ENCODE peak calls at places on chromosome 10, in seven cellular contexts. B, W, E, S, I, N and Q are unnamed samples.

GRCh38 chr10:114515515-114515914 is 111.2 kb upstream of the AFAP1L2 start:
- DNase-seq in B (no peak), W (no peak), E (no peak), S (no peak), I (no peak), N (no peak), Q (no peak)

GRCh38 chr10:132151286-132151950 is 35.3 kb upstream of the DPYSL4 start:
- DNase-seq in B (no peak), W (no peak), E (no peak), S (no peak), I (no peak), N (no peak), Q (no peak)

GRCh38 chr10:79442171-79443040 is 3.0 kb downstream of the ZCCHC24 start:
- DNase-seq in B (no peak), W (no peak), E (peak), S (peak), I (no peak), N (no peak), Q (no peak)

GRCh38 chr10:33139191-33139646 is 181.2 kb upstream of the ITGB1 start:
- DNase-seq in B (no peak), W (no peak), E (no peak), S (no peak), I (peak), N (peak), Q (no peak)

GRCh38 chr10:33478675-33479125 is 144.2 kb upstream of the NRP1 start:
- DNase-seq in B (no peak), W (no peak), E (no peak), S (no peak), I (no peak), N (no peak), Q (no peak)

GRCh38 chr10:120098242-120098930 is 205.9 kb downstream of the SEC23IP start:
- DNase-seq in B (no peak), W (no peak), E (no peak), S (no peak), I (no peak), N (no peak), Q (peak)

GRCh38 chr10:132957131-132957530 is 14.8 kb upstream of the CFAP46 start:
- DNase-seq in B (no peak), W (no peak), E (peak), S (no peak), I (no peak), N (no peak), Q (no peak)

GRCh38 chr10:120735773-120736371 is 115.3 kb upstream of the WDR11 start:
- DNase-seq in B (peak), W (no peak), E (no peak), S (no peak), I (no peak), N (no peak), Q (no peak)

GRCh38 chr10:35246770-35247343 is 89.5 kb upstream of the CCNY start:
- DNase-seq in B (no peak), W (no peak), E (no peak), S (no peak), I (no peak), N (no peak), Q (no peak)

GRCh38 chr10:48731141-48731540 is 46.5 kb downstream of the WDFY4 start:
- DNase-seq in B (no peak), W (no peak), E (no peak), S (no peak), I (no peak), N (no peak), Q (no peak)

GRCh38 chr10:971150-971542 is 17.1 kb upstream of the GTPBP4 start:
- DNase-seq in B (no peak), W (no peak), E (no peak), S (no peak), I (no peak), N (no peak), Q (no peak)

GRCh38 chr10:92822060-92822634 is 26.2 kb upstream of the EXOC6 start:
- DNase-seq in B (peak), W (no peak), E (peak), S (no peak), I (no peak), N (no peak), Q (no peak)

GRCh38 chr10:75460059-75460458 is 28.6 kb downstream of the LRMDA start:
- DNase-seq in B (no peak), W (no peak), E (no peak), S (no peak), I (no peak), N (no peak), Q (no peak)

GRCh38 chr10:33509231-33509871 is 174.9 kb upstream of the NRP1 start:
- DNase-seq in B (peak), W (peak), E (peak), S (no peak), I (no peak), N (no peak), Q (peak)

GRCh38 chr10:11225935-11226334 is 208.3 kb downstream of the CELF2 start:
- DNase-seq in B (no peak), W (no peak), E (no peak), S (no peak), I (peak), N (peak), Q (peak)

GRCh38 chr10:127193125-127193524 is 3.3 kb downstream of the INSYN2A start:
- DNase-seq in B (no peak), W (no peak), E (no peak), S (no peak), I (no peak), N (no peak), Q (no peak)

GRCh38 chr10:60389413-60390009 is at the start of gene ANK3:
- DNase-seq in B (no peak), W (no peak), E (no peak), S (no peak), I (no peak), N (no peak), Q (no peak)

GRCh38 chr10:86611386-86611785 is 43.0 kb upstream of the OPN4 start:
- DNase-seq in B (no peak), W (no peak), E (no peak), S (no peak), I (no peak), N (no peak), Q (no peak)

GRCh38 chr10:77360121-77360520 is 277.5 kb downstream of the KCNMA1 start:
- DNase-seq in B (no peak), W (no peak), E (peak), S (no peak), I (no peak), N (no peak), Q (no peak)

GRCh38 chr10:71548494-71548846 is 151.8 kb downstream of the CDH23 start:
- DNase-seq in B (no peak), W (no peak), E (no peak), S (no peak), I (no peak), N (no peak), Q (no peak)

GRCh38 chr10:52082307-52082706 is 231.8 kb upstream of the DKK1 start:
- DNase-seq in B (no peak), W (no peak), E (no peak), S (no peak), I (no peak), N (no peak), Q (no peak)

GRCh38 chr10:122646511-122647382 is 52.9 kb downstream of the C10orf120 start:
- DNase-seq in B (no peak), W (no peak), E (peak), S (peak), I (no peak), N (no peak), Q (no peak)

GRCh38 chr10:119341236-119342016 is 134.1 kb downstream of the GRK5 start:
- DNase-seq in B (peak), W (no peak), E (peak), S (no peak), I (peak), N (peak), Q (no peak)

GRCh38 chr10:8374334-8374733 is 319.8 kb downstream of the GATA3 start:
- DNase-seq in B (no peak), W (no peak), E (no peak), S (no peak), I (no peak), N (no peak), Q (no peak)

GRCh38 chr10:9634466-9634865 is 1383.2 kb upstream of the CELF2 start:
- DNase-seq in B (peak), W (no peak), E (no peak), S (no peak), I (no peak), N (no peak), Q (no peak)

GRCh38 chr10:25082276-25083204 is 66.1 kb downstream of the THNSL1 start:
- DNase-seq in B (no peak), W (no peak), E (no peak), S (no peak), I (no peak), N (no peak), Q (no peak)

GRCh38 chr10:130300608-130301025 is 164.4 kb downstream of the GLRX3 start:
- DNase-seq in B (peak), W (no peak), E (no peak), S (no peak), I (peak), N (no peak), Q (no peak)

GRCh38 chr10:29381230-29381563 is 92.3 kb downstream of the LYZL1 start:
- DNase-seq in B (no peak), W (no peak), E (no peak), S (no peak), I (no peak), N (no peak), Q (no peak)

GRCh38 chr10:48896756-48897437 is 42.7 kb downstream of the LRRC18 start:
- DNase-seq in B (no peak), W (no peak), E (peak), S (no peak), I (no peak), N (no peak), Q (no peak)

GRCh38 chr10:5585517-5586222 is 60.9 kb downstream of the CALML3 start:
- DNase-seq in B (no peak), W (no peak), E (peak), S (no peak), I (no peak), N (no peak), Q (no peak)

GRCh38 chr10:3500408-3500856 is 284.6 kb downstream of the KLF6 start:
- DNase-seq in B (no peak), W (no peak), E (peak), S (peak), I (no peak), N (no peak), Q (peak)

GRCh38 chr10:96541921-96542320 is 28.2 kb upstream of the TLL2 start:
- DNase-seq in B (no peak), W (no peak), E (no peak), S (no peak), I (no peak), N (no peak), Q (no peak)

GRCh38 chr10:50152792-50153272 is 85.1 kb downstream of the WASHC2A start:
- DNase-seq in B (no peak), W (peak), E (peak), S (no peak), I (no peak), N (no peak), Q (peak)

GRCh38 chr10:5589963-5590511 is 65.3 kb downstream of the CALML3 start:
- DNase-seq in B (no peak), W (no peak), E (peak), S (no peak), I (no peak), N (no peak), Q (no peak)

GRCh38 chr10:88152720-88153119 is 289.3 kb downstream of the PTEN start:
- DNase-seq in B (peak), W (no peak), E (peak), S (no peak), I (no peak), N (peak), Q (peak)

GRCh38 chr10:62589689-62590088 is 214.8 kb upstream of the ADO start:
- DNase-seq in B (no peak), W (no peak), E (no peak), S (no peak), I (no peak), N (no peak), Q (no peak)